ENCODE peak calls at places on chromosomes 11 and 22, in five cellular contexts. J is CD4-positive, alpha-beta T cell; E is IMR-90; H is heart right ventricle; L is lower leg skin. X is an unnamed sample.

GRCh38 chr22:46649176-46650077 is 29.2 kb downstream of the GRAMD4 start:
- DNase-seq in J (no peak), E (peak), H (peak), L (no peak), X (no peak)

GRCh38 chr11:123973816-123974215 is 3.8 kb downstream of the OR10S1 start:
- DNase-seq in J (no peak), E (peak), H (no peak), L (no peak), X (no peak)

GRCh38 chr11:132187391-132187790 is 817.0 kb downstream of the NTM start:
- DNase-seq in J (no peak), E (no peak), H (no peak), L (no peak), X (no peak)

GRCh38 chr11:121337078-121337477 is 44.5 kb downstream of the SC5D start:
- DNase-seq in J (no peak), E (no peak), H (no peak), L (no peak), X (no peak)

GRCh38 chr11:61279934-61280656 is 15.0 kb downstream of the VWCE start:
- DNase-seq in J (no peak), E (peak), H (no peak), L (peak), X (no peak)

GRCh38 chr11:59556883-59557205 is 45.5 kb downstream of the OR4D9 start:
- DNase-seq in J (no peak), E (no peak), H (no peak), L (no peak), X (no peak)

GRCh38 chr22:41401781-41402648 is 20.3 kb downstream of the TEF start:
- DNase-seq in J (no peak), E (peak), H (peak), L (no peak), X (no peak)

GRCh38 chr11:122038543-122038942 is 77.5 kb downstream of the BLID start:
- DNase-seq in J (no peak), E (peak), H (no peak), L (no peak), X (no peak)

GRCh38 chr11:10355257-10355661 is 50.4 kb downstream of the ADM start:
- DNase-seq in J (no peak), E (no peak), H (no peak), L (no peak), X (no peak)

GRCh38 chr11:119672597-119672996 is 56.4 kb downstream of the NECTIN1 start:
- DNase-seq in J (no peak), E (no peak), H (no peak), L (no peak), X (no peak)

GRCh38 chr22:47837703-47838102 is 1075.3 kb downstream of the TBC1D22A start:
- DNase-seq in J (no peak), E (no peak), H (no peak), L (no peak), X (no peak)

GRCh38 chr22:37241351-37242142 is 2.5 kb downstream of the RAC2 start:
- DNase-seq in J (no peak), E (no peak), H (no peak), L (no peak), X (no peak)

GRCh38 chr22:38569181-38569971 is 607 bp downstream of the DMC1 start:
- DNase-seq in J (no peak), E (no peak), H (peak), L (no peak), X (no peak)

GRCh38 chr11:2276280-2276998 is 6.1 kb upstream of the ASCL2 start:
- DNase-seq in J (no peak), E (no peak), H (no peak), L (no peak), X (peak)

GRCh38 chr11:111123463-111124398 is 121.8 kb upstream of the POU2AF2 start:
- DNase-seq in J (no peak), E (no peak), H (peak), L (no peak), X (no peak)

GRCh38 chr22:35010543-35010942 is 55.4 kb upstream of the ISX start:
- DNase-seq in J (no peak), E (no peak), H (no peak), L (no peak), X (no peak)

GRCh38 chr22:50000587-50001387 is 11.8 kb downstream of the IL17REL start:
- DNase-seq in J (no peak), E (no peak), H (no peak), L (no peak), X (no peak)

GRCh38 chr11:112229746-112230433 is 3.7 kb downstream of the PTS start:
- DNase-seq in J (no peak), E (peak), H (no peak), L (no peak), X (no peak)

GRCh38 chr11:130220311-130221030 is 60.9 kb downstream of the ST14 start:
- DNase-seq in J (no peak), E (no peak), H (no peak), L (no peak), X (no peak)

GRCh38 chr11:20561915-20562314 is 37.5 kb upstream of the SLC6A5 start:
- DNase-seq in J (no peak), E (no peak), H (no peak), L (no peak), X (no peak)

GRCh38 chr11:72777755-72778278 is 16.0 kb downstream of the STARD10 start:
- DNase-seq in J (no peak), E (no peak), H (no peak), L (no peak), X (no peak)

GRCh38 chr11:3808846-3809623 is 675 bp downstream of the PGAP2 start:
- DNase-seq in J (peak), E (peak), H (no peak), L (no peak), X (no peak)

GRCh38 chr11:69840371-69841169 is 21.4 kb upstream of the FGF3 start:
- DNase-seq in J (no peak), E (no peak), H (no peak), L (no peak), X (peak)

GRCh38 chr11:68542617-68543016 is 82.1 kb downstream of the PPP6R3 start:
- DNase-seq in J (no peak), E (peak), H (no peak), L (no peak), X (no peak)

GRCh38 chr11:89660234-89660633 is 49.9 kb upstream of the TRIM77 start:
- DNase-seq in J (no peak), E (no peak), H (no peak), L (no peak), X (no peak)
- TF ChIP-seq CTCF in J (no peak), E (no peak), H (no peak), L (no peak), X (no peak)

GRCh38 chr11:127470485-127470884 is 469.9 kb upstream of the KIRREL3 start:
- DNase-seq in J (no peak), E (no peak), H (no peak), L (no peak), X (no peak)

GRCh38 chr11:127474735-127475134 is 474.2 kb upstream of the KIRREL3 start:
- DNase-seq in J (no peak), E (no peak), H (no peak), L (no peak), X (no peak)

GRCh38 chr11:127471662-127472061 is 471.1 kb upstream of the KIRREL3 start:
- DNase-seq in J (no peak), E (no peak), H (no peak), L (no peak), X (no peak)
- TF ChIP-seq CTCF in J (no peak), E (no peak), H (no peak), L (no peak), X (no peak)

DNA sequence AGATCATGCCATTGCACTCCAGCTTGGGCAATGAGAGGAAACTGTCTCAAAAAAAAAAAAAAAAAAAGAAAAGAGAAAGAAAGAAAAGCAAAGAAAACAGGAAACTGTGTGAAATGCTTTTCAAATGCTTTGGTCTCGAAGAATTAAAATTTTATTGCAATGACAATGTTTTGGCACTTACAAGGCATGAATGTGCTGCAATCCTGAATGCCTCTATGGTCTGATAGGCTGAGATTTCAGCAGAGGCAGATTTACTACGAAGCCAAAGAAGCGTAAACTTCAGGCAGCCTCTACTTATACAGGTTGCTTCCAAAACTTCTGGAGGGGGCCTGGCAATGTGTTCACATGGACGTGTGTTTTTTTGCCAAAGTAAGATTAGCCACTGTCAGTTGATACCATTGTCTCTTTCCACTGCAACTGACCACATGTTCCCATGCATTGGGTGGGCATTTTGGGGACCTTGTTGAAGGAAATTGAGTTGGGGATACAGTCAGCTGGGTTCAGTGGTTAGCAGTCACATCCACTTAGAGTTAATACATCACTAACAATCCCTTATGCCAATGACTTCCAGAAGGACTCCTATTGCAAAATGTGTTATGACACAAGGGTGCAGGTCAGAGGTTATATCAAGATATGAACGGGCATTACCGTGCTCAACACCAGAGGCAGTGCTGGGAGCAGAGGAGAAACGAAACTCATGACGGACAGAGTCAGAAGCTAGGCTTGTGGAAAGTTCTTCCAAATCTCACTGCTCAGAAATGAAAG is 48.8 kb downstream of the ABTB2 start:
- DNase-seq in J (no peak), E (no peak), H (no peak), L (no peak), X (no peak)
- TF ChIP-seq CTCF in J (no peak), E (no peak), H (no peak), L (no peak), X (no peak)

GRCh38 chr11:81420668-81421550 is 1312.8 kb downstream of the FAM181B start:
- DNase-seq in J (no peak), E (no peak), H (no peak), L (no peak), X (no peak)
- TF ChIP-seq CTCF in J (no peak), E (no peak), H (peak), L (no peak), X (no peak)

GRCh38 chr22:29214232-29214631 is 8.5 kb downstream of the EMID1 start:
- DNase-seq in J (no peak), E (no peak), H (no peak), L (no peak), X (no peak)
- TF ChIP-seq CTCF in J (no peak), E (no peak), H (no peak), L (no peak), X (no peak)

GRCh38 chr22:20152464-20152890 is 1.6 kb upstream of the CCDC188 start:
- DNase-seq in J (no peak), E (no peak), H (no peak), L (no peak), X (no peak)

GRCh38 chr22:20155330-20156041 is 4.6 kb upstream of the CCDC188 start:
- DNase-seq in J (no peak), E (no peak), H (peak), L (no peak), X (no peak)

GRCh38 chr22:20156042-20156389 is 5.2 kb upstream of the CCDC188 start:
- DNase-seq in J (no peak), E (no peak), H (no peak), L (no peak), X (no peak)

GRCh38 chr22:20154602-20155183 is 3.8 kb upstream of the CCDC188 start:
- DNase-seq in J (no peak), E (no peak), H (no peak), L (no peak), X (no peak)

DNA sequence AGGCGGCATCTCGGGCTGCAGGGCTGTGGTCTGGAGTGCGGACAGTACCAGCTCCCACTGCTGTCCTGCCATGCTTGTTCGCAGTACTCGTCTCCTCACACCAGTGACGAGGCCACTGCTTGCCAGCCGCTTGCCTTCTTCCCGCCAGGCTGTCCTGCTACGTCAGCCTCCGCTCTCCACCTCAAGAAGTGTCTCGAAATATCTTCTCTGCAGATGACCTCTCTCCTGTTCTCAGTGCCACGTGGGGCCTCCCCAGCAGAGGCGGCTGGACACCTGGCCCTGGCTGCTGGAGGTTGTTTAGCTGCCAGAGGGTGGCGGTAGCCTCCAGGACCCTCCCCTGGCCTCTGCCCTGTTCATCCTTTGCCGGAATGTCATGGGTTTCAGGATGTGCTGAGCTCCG is 3.1 kb upstream of the CCDC188 start:
- DNase-seq in J (no peak), E (peak), H (no peak), L (no peak), X (no peak)
- TF ChIP-seq CTCF in J (no peak), E (no peak), H (no peak), L (no peak), X (no peak)

GRCh38 chr22:29882716-29883044 is 294 bp upstream of the MTMR3 start:
- DNase-seq in J (no peak), E (no peak), H (no peak), L (no peak), X (no peak)

GRCh38 chr22:29885610-29886009 is 2.6 kb downstream of the MTMR3 start:
- DNase-seq in J (no peak), E (no peak), H (no peak), L (no peak), X (no peak)

GRCh38 chr22:29886601-29887000 is 3.6 kb downstream of the MTMR3 start:
- DNase-seq in J (no peak), E (no peak), H (no peak), L (no peak), X (no peak)

GRCh38 chr22:29883831-29884139 is 811 bp downstream of the MTMR3 start:
- DNase-seq in J (no peak), E (peak), H (no peak), L (no peak), X (no peak)

GRCh38 chr22:29883045-29883830 is at the start of gene MTMR3:
- DNase-seq in J (peak), E (peak), H (peak), L (peak), X (peak)
- TF ChIP-seq CTCF in J (peak), E (peak), H (peak), L (no peak), X (peak)

GRCh38 chr11:24900524-24900923 is 403.7 kb downstream of the LUZP2 start:
- DNase-seq in J (no peak), E (peak), H (no peak), L (no peak), X (no peak)
- TF ChIP-seq CTCF in J (no peak), E (no peak), H (no peak), L (no peak), X (no peak)

GRCh38 chr11:126079640-126080205 is 17.1 kb upstream of the CDON start:
- DNase-seq in J (no peak), E (no peak), H (no peak), L (no peak), X (no peak)
- TF ChIP-seq CTCF in J (no peak), E (no peak), H (no peak), L (no peak), X (no peak)